ENCODE peak calls at places on chromosomes 11 and 22, in four cellular contexts. One of them, this sample, is unnamed.

GRCh38 chr22:45934659-45935341 is 42.2 kb downstream of the WNT7B start:
- DNase-seq in H1: no peak
- DNase-seq in GM23338: no peak
- DNase-seq in breast epithelium: peak
- DNase-seq in this sample: no peak

GRCh38 chr11:103055174-103055890 is 36.6 kb downstream of the DCUN1D5 start:
- DNase-seq in breast epithelium: no peak
- DNase-seq in H1: no peak
- DNase-seq in GM23338: peak
- DNase-seq in this sample: no peak

GRCh38 chr22:24953294-24954113 is 988 bp downstream of the KIAA1671 start:
- DNase-seq in GM23338: peak
- DNase-seq in breast epithelium: no peak
- DNase-seq in H1: no peak
- DNase-seq in this sample: no peak

GRCh38 chr11:35304393-35304790 is 115.0 kb downstream of the SLC1A2 start:
- DNase-seq in breast epithelium: no peak
- DNase-seq in GM23338: no peak
- DNase-seq in H1: no peak
- DNase-seq in this sample: no peak

GRCh38 chr11:96664108-96664507 is 274.3 kb downstream of the JRKL start:
- DNase-seq in breast epithelium: no peak
- DNase-seq in H1: no peak
- DNase-seq in GM23338: no peak
- DNase-seq in this sample: no peak

GRCh38 chr22:24796860-24797259 is 9.2 kb upstream of the SGSM1 start:
- DNase-seq in GM23338: no peak
- DNase-seq in breast epithelium: no peak
- DNase-seq in H1: no peak
- DNase-seq in this sample: no peak

GRCh38 chr11:57456960-57457642 is 3.2 kb upstream of the RTN4RL2 start:
- DNase-seq in GM23338: peak
- DNase-seq in H1: no peak
- DNase-seq in breast epithelium: peak
- DNase-seq in this sample: peak

GRCh38 chr11:117823294-117823940 is 1.1 kb downstream of the FXYD2 start:
- DNase-seq in H1: no peak
- DNase-seq in breast epithelium: no peak
- DNase-seq in GM23338: no peak
- DNase-seq in this sample: no peak

GRCh38 chr11:119797137-119797611 is 68.2 kb upstream of the NECTIN1 start:
- DNase-seq in breast epithelium: no peak
- DNase-seq in GM23338: peak
- DNase-seq in H1: no peak
- DNase-seq in this sample: no peak

GRCh38 chr22:36979016-36979415 is 40.2 kb downstream of the TST start:
- DNase-seq in breast epithelium: no peak
- DNase-seq in H1: no peak
- DNase-seq in GM23338: no peak
- DNase-seq in this sample: no peak

GRCh38 chr11:18720086-18720810 is 5.7 kb downstream of the IGSF22 start:
- DNase-seq in GM23338: no peak
- DNase-seq in breast epithelium: no peak
- DNase-seq in H1: no peak
- DNase-seq in this sample: no peak

GRCh38 chr11:98711011-98711410 is 309.7 kb upstream of the CNTN5 start:
- DNase-seq in breast epithelium: no peak
- DNase-seq in GM23338: no peak
- DNase-seq in H1: no peak
- DNase-seq in this sample: no peak
- TF ChIP-seq POLR2AphosphoS5 in breast epithelium: no peak
- TF ChIP-seq POLR2AphosphoS5 in GM23338: no peak
- TF ChIP-seq POLR2AphosphoS5 in H1: no peak
- TF ChIP-seq POLR2AphosphoS5 in this sample: no peak

GRCh38 chr11:74953448-74953847 is 4.4 kb downstream of the SPCS2 start:
- DNase-seq in H1: no peak
- DNase-seq in breast epithelium: no peak
- DNase-seq in GM23338: no peak
- DNase-seq in this sample: no peak

GRCh38 chr11:74954199-74954598 is 5.1 kb downstream of the SPCS2 start:
- DNase-seq in breast epithelium: no peak
- DNase-seq in GM23338: no peak
- DNase-seq in H1: no peak
- DNase-seq in this sample: no peak

GRCh38 chr11:74956387-74956786 is 7.3 kb downstream of the SPCS2 start:
- DNase-seq in GM23338: no peak
- DNase-seq in H1: no peak
- DNase-seq in breast epithelium: no peak
- DNase-seq in this sample: no peak

GRCh38 chr11:74952752-74953151 is 3.7 kb downstream of the SPCS2 start:
- DNase-seq in H1: no peak
- DNase-seq in GM23338: no peak
- DNase-seq in breast epithelium: no peak
- DNase-seq in this sample: no peak

DNA sequence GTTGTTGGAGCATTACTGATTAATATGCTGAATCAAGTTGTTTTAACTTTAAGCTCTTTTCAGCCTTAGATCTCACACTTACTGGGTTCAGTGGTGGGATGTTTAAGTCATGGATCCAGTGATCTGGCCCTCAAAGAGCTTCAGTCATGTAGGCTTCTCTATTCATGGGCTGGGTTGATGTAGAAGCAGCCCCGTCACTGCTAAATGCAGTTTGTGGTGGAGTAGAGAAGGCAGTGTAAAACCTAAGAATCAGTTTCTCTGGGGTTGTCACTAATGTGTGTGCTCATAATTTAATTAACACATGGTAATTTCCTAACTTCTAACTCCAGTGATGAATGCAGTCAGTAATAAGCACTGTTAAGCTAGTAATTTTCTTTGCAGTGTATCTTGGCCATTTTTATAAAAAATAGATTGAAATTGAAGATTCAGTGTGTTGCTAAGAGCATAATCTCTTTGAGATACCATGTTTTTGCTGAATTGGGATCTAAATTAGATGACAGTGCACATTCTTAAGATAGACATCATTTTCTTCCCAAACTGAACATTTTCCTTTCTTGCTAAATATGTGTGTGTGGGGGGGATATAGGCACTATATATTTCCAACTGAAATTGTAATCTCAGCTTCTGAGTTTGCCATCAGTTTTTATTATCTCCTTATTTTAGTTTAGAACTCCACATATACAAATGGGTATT is 9.0 kb downstream of the SPCS2 start:
- DNase-seq in GM23338: no peak
- DNase-seq in breast epithelium: no peak
- DNase-seq in H1: no peak
- DNase-seq in this sample: no peak
- TF ChIP-seq CTCF in GM23338: no peak
- TF ChIP-seq CTCF in breast epithelium: no peak
- TF ChIP-seq CTCF in H1: no peak
- TF ChIP-seq CTCF in this sample: no peak

GRCh38 chr11:10113852-10114251 is 180.2 kb downstream of the SBF2 start:
- DNase-seq in breast epithelium: no peak
- DNase-seq in GM23338: no peak
- DNase-seq in H1: no peak
- DNase-seq in this sample: no peak

GRCh38 chr11:10109836-10110235 is 184.2 kb downstream of the SBF2 start:
- DNase-seq in breast epithelium: no peak
- DNase-seq in H1: no peak
- DNase-seq in GM23338: no peak
- DNase-seq in this sample: no peak

GRCh38 chr11:10107522-10107921 is 186.5 kb downstream of the SBF2 start:
- DNase-seq in breast epithelium: no peak
- DNase-seq in GM23338: peak
- DNase-seq in H1: no peak
- DNase-seq in this sample: no peak

GRCh38 chr11:10114593-10115404 is 179.2 kb downstream of the SBF2 start:
- DNase-seq in breast epithelium: no peak
- DNase-seq in H1: no peak
- DNase-seq in GM23338: no peak
- DNase-seq in this sample: no peak

GRCh38 chr11:10108901-10109665 is 184.9 kb downstream of the SBF2 start:
- DNase-seq in H1: no peak
- DNase-seq in GM23338: peak
- DNase-seq in breast epithelium: no peak
- DNase-seq in this sample: no peak
- TF ChIP-seq POLR2AphosphoS5 in H1: no peak
- TF ChIP-seq POLR2AphosphoS5 in GM23338: no peak
- TF ChIP-seq POLR2AphosphoS5 in breast epithelium: no peak
- TF ChIP-seq POLR2AphosphoS5 in this sample: no peak

DNA sequence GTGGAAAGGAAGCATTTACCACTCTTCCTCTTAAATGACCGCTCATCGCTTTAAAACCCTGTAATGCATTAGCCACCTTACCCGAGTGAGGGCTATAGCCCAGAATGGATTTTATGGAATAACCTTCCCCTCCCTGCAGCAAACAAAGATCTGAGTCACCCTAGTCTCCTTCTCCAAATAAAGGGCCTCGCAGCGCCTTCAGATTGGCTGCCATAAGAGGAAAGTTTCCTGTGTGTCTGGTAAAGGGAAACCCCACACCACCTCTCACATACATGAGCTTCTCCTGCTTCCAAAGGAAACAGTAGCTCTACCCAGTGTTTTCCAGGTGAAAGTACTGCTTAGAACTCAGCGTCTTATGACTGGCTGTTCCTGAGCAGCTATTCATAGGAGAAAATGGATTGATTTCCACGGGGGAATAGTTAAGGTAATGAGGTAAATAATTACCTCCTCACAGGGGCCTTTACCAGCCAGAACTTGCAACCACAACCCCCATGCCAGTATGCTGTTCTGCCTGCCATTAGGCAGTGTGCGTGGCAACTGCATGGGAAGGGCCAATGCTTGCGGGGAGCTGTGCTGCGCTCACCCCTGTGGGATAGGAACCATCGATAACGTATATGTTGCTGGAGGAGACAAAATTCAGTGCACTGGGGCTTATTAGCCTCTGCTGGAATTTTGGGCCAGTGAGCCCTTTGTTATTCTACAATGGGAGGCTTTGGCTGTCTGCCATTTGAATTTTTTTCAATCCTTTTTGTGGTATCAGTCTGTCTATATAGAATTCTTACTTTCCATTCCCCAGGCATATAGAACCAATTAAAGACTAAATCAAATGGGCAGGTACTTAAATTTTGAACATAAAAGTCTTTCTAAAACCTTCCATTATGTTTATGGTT is 47.5 kb downstream of the PPP2R1B start:
- DNase-seq in H1: no peak
- DNase-seq in breast epithelium: no peak
- DNase-seq in GM23338: no peak
- DNase-seq in this sample: no peak
- TF ChIP-seq CTCF in H1: no peak
- TF ChIP-seq CTCF in breast epithelium: no peak
- TF ChIP-seq CTCF in GM23338: no peak
- TF ChIP-seq CTCF in this sample: no peak

DNA sequence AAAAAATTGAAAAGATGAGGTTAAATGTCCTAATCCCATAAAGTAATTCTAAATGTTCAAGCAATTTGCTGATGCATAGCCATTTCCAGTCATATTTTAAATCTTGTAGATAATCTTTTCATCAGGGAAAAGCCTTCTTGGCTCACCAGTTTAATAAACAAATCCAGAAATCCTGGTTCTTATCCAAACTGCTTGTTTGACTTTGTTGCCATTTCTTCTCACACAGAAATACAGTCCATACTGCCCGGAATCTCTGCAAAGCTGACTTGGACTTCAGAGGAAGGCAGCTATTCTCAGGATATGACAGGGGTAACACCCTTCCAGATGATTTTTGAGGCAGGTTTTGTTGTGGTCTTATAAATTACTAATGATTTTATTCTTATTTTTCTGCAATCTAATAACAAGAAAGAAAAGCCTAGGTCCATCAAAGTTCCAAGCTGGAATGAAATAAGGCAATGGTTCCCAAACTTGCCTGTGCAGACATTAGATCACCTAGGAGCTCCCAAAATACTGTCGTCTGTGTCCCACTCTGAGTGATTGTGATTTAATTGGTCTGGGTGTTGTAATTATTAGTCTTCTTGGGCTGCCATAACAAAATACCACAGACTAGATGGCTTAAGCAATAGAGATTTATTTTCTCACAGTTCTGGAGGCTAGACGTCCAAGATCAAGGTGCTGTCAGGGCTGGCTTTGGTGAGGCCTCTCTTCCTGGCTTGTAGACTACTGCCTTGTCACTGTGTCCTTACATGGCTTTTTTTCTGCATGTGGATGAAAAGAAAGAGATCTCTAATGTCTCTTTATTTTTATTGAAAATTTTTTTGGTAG is 55.1 kb upstream of the RCE1 start:
- DNase-seq in GM23338: no peak
- DNase-seq in breast epithelium: no peak
- DNase-seq in H1: no peak
- DNase-seq in this sample: no peak
- TF ChIP-seq POLR2AphosphoS5 in GM23338: no peak
- TF ChIP-seq POLR2AphosphoS5 in breast epithelium: no peak
- TF ChIP-seq POLR2AphosphoS5 in H1: no peak
- TF ChIP-seq POLR2AphosphoS5 in this sample: no peak

GRCh38 chr11:65315866-65316233 is 1.2 kb downstream of the CDC42EP2 start:
- DNase-seq in H1: no peak
- DNase-seq in GM23338: no peak
- DNase-seq in breast epithelium: no peak
- DNase-seq in this sample: no peak
- TF ChIP-seq CTCF in H1: no peak
- TF ChIP-seq CTCF in GM23338: no peak
- TF ChIP-seq CTCF in breast epithelium: no peak
- TF ChIP-seq CTCF in this sample: peak

This sample was measured in esophagus muscularis mucosa.